ENCODE peak calls at places on chromosomes 4 and X, in ten cellular contexts. S is cardiac fibroblast, E is ovary, G is testis, C is left lung, J is uterus, I is RWPE2, F is H1, W is gastrocnemius medialis, P is thoracic aorta. R is an unnamed sample.

GRCh38 chr4:150385606-150386005 is 196.3 kb upstream of the MAB21L2 start:
- DNase-seq in S (peak; percentile 94), E (no peak), G (no peak), C (no peak), J (no peak), I (no peak), F (no peak), W (no peak), P (no peak), R (peak; percentile 86)

GRCh38 chrX:142251665-142252064 is 46.6 kb upstream of the MAGEC2 start:
- DNase-seq in S (peak; percentile 0), E (no peak), G (no peak), C (no peak), J (no peak), I (no peak), F (no peak), W (no peak), P (no peak), R (no peak)

GRCh38 chrX:121641560-121641959 is 594.1 kb downstream of the GLUD2 start:
- DNase-seq in S (peak; percentile 44), E (no peak), G (no peak), C (no peak), J (no peak), I (no peak), F (no peak), W (no peak), P (no peak), R (no peak)

GRCh38 chrX:15946783-15947550 is 92.4 kb upstream of the AP1S2 start:
- DNase-seq in S (peak; percentile 83), E (no peak), G (no peak), C (no peak), J (no peak), I (peak; percentile 66), F (no peak), W (no peak), P (no peak), R (no peak)

GRCh38 chr4:142721187-142721586 is 124.9 kb downstream of the INPP4B start:
- DNase-seq in S (peak; percentile 29), E (no peak), G (no peak), C (no peak), J (no peak), I (no peak), F (no peak), W (no peak), P (no peak), R (no peak)

GRCh38 chr4:168440442-168441264 is 39.6 kb downstream of the DDX60L start:
- DNase-seq in S (peak; percentile 72), E (no peak), G (no peak), C (no peak), J (no peak), I (no peak), F (no peak), W (no peak), P (no peak), R (no peak)

GRCh38 chrX:70196961-70197805 is 19.9 kb downstream of the DGAT2L6 start:
- DNase-seq in S (peak; percentile 70), E (no peak), G (peak; percentile 68), C (no peak), J (peak; percentile 22), I (no peak), F (peak; percentile 9), W (no peak), P (peak; percentile 5), R (peak; percentile 90)

GRCh38 chr4:102223461-102223860 is 121.8 kb downstream of the SLC39A8 start:
- DNase-seq in S (no peak), E (no peak), G (no peak), C (no peak), J (no peak), I (no peak), F (no peak), W (no peak), P (no peak), R (no peak)

GRCh38 chr4:87150498-87151261 is 69.7 kb downstream of the KLHL8 start:
- DNase-seq in S (peak; percentile 84), E (no peak), G (peak; percentile 73), C (no peak), J (no peak), I (no peak), F (no peak), W (peak; percentile 12), P (peak; percentile 10), R (peak; percentile 74)

GRCh38 chr4:84481077-84481878 is 17.8 kb downstream of the NKX6-1 start:
- DNase-seq in S (no peak), E (no peak), G (no peak), C (no peak), J (no peak), I (no peak), F (no peak), W (no peak), P (no peak), R (no peak)

GRCh38 chrX:112826020-112826419 is 14.6 kb downstream of the AMOT start:
- DNase-seq in S (no peak), E (no peak), G (no peak), C (no peak), J (no peak), I (no peak), F (no peak), W (no peak), P (no peak), R (no peak)

GRCh38 chrX:119790977-119791436 is 423 bp downstream of the RPL39 start:
- DNase-seq in S (peak; percentile 52), E (no peak), G (peak; percentile 37), C (no peak), J (peak; percentile 21), I (no peak), F (no peak), W (no peak), P (no peak), R (no peak)

GRCh38 chrX:43702660-43703059 is 46.6 kb downstream of the MAOA start:
- DNase-seq in S (no peak), E (no peak), G (no peak), C (no peak), J (no peak), I (no peak), F (no peak), W (no peak), P (no peak), R (no peak)

GRCh38 chr4:178970433-178971140 is 1528.3 kb upstream of the AGA start:
- DNase-seq in S (no peak), E (no peak), G (no peak), C (no peak), J (no peak), I (no peak), F (no peak), W (no peak), P (no peak), R (no peak)

GRCh38 chr4:16900325-16900724 is 1.9 kb upstream of the LDB2 start:
- DNase-seq in S (no peak), E (no peak), G (no peak), C (no peak), J (no peak), I (no peak), F (no peak), W (no peak), P (no peak), R (no peak)

GRCh38 chr4:16896871-16897270 is 1.6 kb downstream of the LDB2 start:
- DNase-seq in S (peak; percentile 62), E (no peak), G (no peak), C (no peak), J (no peak), I (no peak), F (no peak), W (no peak), P (no peak), R (peak; percentile 40)

GRCh38 chr4:16894406-16894805 is 4.0 kb downstream of the LDB2 start:
- DNase-seq in S (peak; percentile 32), E (no peak), G (no peak), C (no peak), J (no peak), I (no peak), F (no peak), W (no peak), P (no peak), R (no peak)

GRCh38 chr4:16897991-16898827 is at the start of gene LDB2:
- DNase-seq in S (peak; percentile 75), E (peak; percentile 75), G (peak; percentile 76), C (peak; percentile 61), J (peak; percentile 77), I (no peak), F (peak; percentile 54), W (no peak), P (no peak), R (peak; percentile 84)

GRCh38 chr4:16897351-16897750 is 1.1 kb downstream of the LDB2 start:
- DNase-seq in S (no peak), E (no peak), G (no peak), C (no peak), J (no peak), I (no peak), F (no peak), W (no peak), P (no peak), R (peak; percentile 34)
- H3K4me3 ChIP-seq in S (peak overlapping the region; percentile 28), E (peak overlapping the region; percentile 40), G (peak overlapping the region; percentile 40), C (peak overlapping the region; percentile 37), J (peak overlapping the region; percentile 54), I (no peak overlapping the region), F (peak overlapping the region; percentile 47), W (peak overlapping the region; percentile 49), P (peak overlapping the region; percentile 45), R (peak overlapping the region; percentile 50)

GRCh38 chrX:34654939-34655338 is 2.1 kb downstream of the TMEM47 start:
- DNase-seq in S (peak; percentile 22), E (no peak), G (no peak), C (no peak), J (no peak), I (no peak), F (no peak), W (no peak), P (no peak), R (peak; percentile 36)
- H3K4me3 ChIP-seq in S (peak overlapping the region; percentile 75), E (peak overlapping the region; percentile 73), G (peak overlapping the region; percentile 70), C (peak overlapping the region; percentile 43), J (peak overlapping the region; percentile 82), I (no peak overlapping the region), F (peak overlapping the region; percentile 75), W (peak overlapping the region; percentile 71), P (peak overlapping the region; percentile 83), R (peak overlapping the region; percentile 46)

GRCh38 chrX:136689441-136689840 is 41.5 kb downstream of the CD40LG start:
- DNase-seq in S (no peak), E (no peak), G (no peak), C (no peak), J (no peak), I (no peak), F (no peak), W (no peak), P (no peak), R (no peak)
- H3K4me3 ChIP-seq in S (no peak overlapping the region), E (no peak overlapping the region), G (no peak overlapping the region), C (no peak overlapping the region), J (no peak overlapping the region), I (no peak overlapping the region), F (no peak overlapping the region), W (no peak overlapping the region), P (no peak overlapping the region), R (no peak overlapping the region)

GRCh38 chrX:3176439-3176820 is 135.2 kb downstream of the ARSF start:
- DNase-seq in S (peak; percentile 39), E (no peak), G (no peak), C (no peak), J (no peak), I (no peak), F (no peak), W (no peak), P (no peak), R (no peak)
- H3K4me3 ChIP-seq in S (no peak overlapping the region), E (no peak overlapping the region), G (no peak overlapping the region), C (no peak overlapping the region), J (no peak overlapping the region), I (no peak overlapping the region), F (no peak overlapping the region), W (no peak overlapping the region), P (peak overlapping the region; percentile 29), R (no peak overlapping the region)

GRCh38 chrX:110315541-110315940 is 2.3 kb downstream of the AMMECR1 start:
- DNase-seq in S (no peak), E (no peak), G (no peak), C (no peak), J (no peak), I (no peak), F (no peak), W (no peak), P (no peak), R (no peak)
- H3K4me3 ChIP-seq in S (no peak overlapping the region), E (no peak overlapping the region), G (no peak overlapping the region), C (peak overlapping the region; percentile 63), J (no peak overlapping the region), I (no peak overlapping the region), F (no peak overlapping the region), W (no peak overlapping the region), P (no peak overlapping the region), R (peak overlapping the region; percentile 89)